ENCODE peak calls at places on chromosome 1, in four cellular contexts. K is HuH-7, R is lung microvascular endothelial cell, V is EL. A is an unnamed sample.

GRCh38 chr1:167650266-167651160 is 20.5 kb downstream of the RCSD1 start:
- DNase-seq in K (no peak), V (no peak), R (no peak), A (no peak)

GRCh38 chr1:233090706-233091494 is 140.5 kb downstream of the NTPCR start:
- DNase-seq in K (no peak), V (no peak), R (no peak), A (no peak)

GRCh38 chr1:26723013-26723991 is 27.5 kb downstream of the ARID1A start:
- DNase-seq in K (no peak), V (peak), R (peak), A (peak)

GRCh38 chr1:48619529-48619928 is 147.5 kb upstream of the SPATA6 start:
- DNase-seq in K (no peak), R (no peak), V (peak), A (peak)

GRCh38 chr1:218507355-218508002 is 162.3 kb downstream of the TGFB2 start:
- DNase-seq in R (no peak), V (no peak), K (no peak), A (no peak)

GRCh38 chr1:116927049-116927798 is 17.5 kb downstream of the PTGFRN start:
- DNase-seq in K (no peak), V (no peak), R (no peak), A (no peak)

GRCh38 chr1:209768354-209768774 is 12.5 kb downstream of the TRAF3IP3 start:
- DNase-seq in K (no peak), R (no peak), V (no peak), A (no peak)

GRCh38 chr1:168392958-168393357 is 112.3 kb downstream of the TBX19 start:
- DNase-seq in R (no peak), V (no peak), K (peak), A (no peak)

GRCh38 chr1:165707984-165708706 is 9.8 kb upstream of the ALDH9A1 start:
- DNase-seq in V (no peak), K (no peak), R (no peak), A (no peak)

GRCh38 chr1:183331095-183331742 is 87.0 kb downstream of the NMNAT2 start:
- DNase-seq in K (no peak), R (no peak), V (no peak), A (no peak)